ENCODE peak calls at places on chromosomes 6 and 20, in five cellular contexts. Q is ascending aorta, L is Panc1, J is lower lobe of right lung, S is colonic mucosa. Y is an unnamed sample.

GRCh38 chr6:160036790-160037206 is 67.9 kb downstream of the IGF2R start:
- DNase-seq in Q (peak; percentile 77), L (no peak), J (no peak), S (no peak), Y (peak; percentile 34)

GRCh38 chr6:142819603-142820335 is 125.2 kb downstream of the HIVEP2 start:
- DNase-seq in Q (no peak), L (no peak), J (no peak), S (no peak), Y (no peak)

GRCh38 chr6:150549577-150550184 is 50.0 kb upstream of the PLEKHG1 start:
- DNase-seq in Q (no peak), L (no peak), J (no peak), S (no peak), Y (no peak)

GRCh38 chr6:6901205-6901719 is 206.5 kb upstream of the RREB1 start:
- DNase-seq in Q (no peak), L (no peak), J (no peak), S (no peak), Y (no peak)

GRCh38 chr6:165718486-165718885 is 55.4 kb upstream of the PDE10A start:
- DNase-seq in Q (no peak), L (no peak), J (no peak), S (no peak), Y (peak; percentile 4)

GRCh38 chr6:1378224-1379025 is 11.0 kb upstream of the FOXF2 start:
- DNase-seq in Q (no peak), L (no peak), J (no peak), S (no peak), Y (no peak)

GRCh38 chr6:51495016-51495805 is 592.2 kb downstream of the PKHD1 start:
- DNase-seq in Q (no peak), L (no peak), J (no peak), S (no peak), Y (no peak)

GRCh38 chr20:12012241-12013222 is 94.8 kb downstream of the BTBD3 start:
- DNase-seq in Q (no peak), L (peak; percentile 39), J (no peak), S (peak; percentile 66), Y (peak; percentile 11)

GRCh38 chr6:967666-968065 is 274.7 kb upstream of the EXOC2 start:
- DNase-seq in Q (no peak), L (no peak), J (no peak), S (no peak), Y (no peak)

GRCh38 chr6:170463101-170463721 is 89.9 kb downstream of the PSMB1 start:
- DNase-seq in Q (no peak), L (no peak), J (no peak), S (no peak), Y (no peak)

GRCh38 chr6:124742971-124743370 is 219.3 kb upstream of the RNF217 start:
- DNase-seq in Q (no peak), L (no peak), J (no peak), S (no peak), Y (no peak)

GRCh38 chr6:82246370-82246769 is 1.2 kb downstream of the IBTK start:
- DNase-seq in Q (no peak), L (no peak), J (no peak), S (no peak), Y (no peak)

GRCh38 chr6:144651219-144651618 is 366.1 kb downstream of the UTRN start:
- DNase-seq in Q (no peak), L (no peak), J (no peak), S (no peak), Y (no peak)

GRCh38 chr6:98927534-98927933 is 20.2 kb downstream of the FBXL4 start:
- DNase-seq in Q (no peak), L (no peak), J (no peak), S (no peak), Y (no peak)

GRCh38 chr6:130927305-130927704 is 100.1 kb downstream of the SMLR1 start:
- DNase-seq in Q (no peak), L (no peak), J (no peak), S (peak; percentile 31), Y (no peak)

GRCh38 chr6:24520929-24521546 is 26.3 kb downstream of the ALDH5A1 start:
- DNase-seq in Q (peak; percentile 79), L (peak; percentile 28), J (peak; percentile 69), S (peak; percentile 56), Y (no peak)

GRCh38 chr20:41261260-41261659 is 56.3 kb downstream of the ZHX3 start:
- DNase-seq in Q (no peak), L (no peak), J (no peak), S (no peak), Y (no peak)

GRCh38 chr20:63525185-63525584 is 4.6 kb downstream of the PPDPF start:
- DNase-seq in Q (no peak), L (no peak), J (no peak), S (no peak), Y (no peak)

GRCh38 chr6:121884621-121885020 is 449.2 kb downstream of the GJA1 start:
- DNase-seq in Q (no peak), L (no peak), J (no peak), S (no peak), Y (no peak)

GRCh38 chr6:140441256-140441655 is 1066.8 kb upstream of the CITED2 start:
- DNase-seq in Q (peak; percentile 66), L (peak; percentile 18), J (peak; percentile 46), S (peak; percentile 36), Y (no peak)

GRCh38 chr20:57440678-57441509 is 49.7 kb downstream of the RBM38 start:
- DNase-seq in Q (peak; percentile 95), L (no peak), J (peak; percentile 84), S (peak; percentile 47), Y (peak; percentile 60)

GRCh38 chr6:40377173-40377806 is 209.9 kb downstream of the LRFN2 start:
- DNase-seq in Q (no peak), L (no peak), J (no peak), S (no peak), Y (no peak)

GRCh38 chr6:150867117-150867516 is 1.6 kb downstream of the MTHFD1L start:
- DNase-seq in Q (no peak), L (no peak), J (no peak), S (no peak), Y (no peak)

GRCh38 chr6:26432622-26433021 is 7.7 kb upstream of the BTN3A3 start:
- DNase-seq in Q (peak; percentile 75), L (no peak), J (no peak), S (no peak), Y (no peak)
- H3K4me3 ChIP-seq in Q (no peak overlapping the region), L (no peak overlapping the region), J (no peak overlapping the region), S (no peak overlapping the region), Y (no peak overlapping the region)

DNA sequence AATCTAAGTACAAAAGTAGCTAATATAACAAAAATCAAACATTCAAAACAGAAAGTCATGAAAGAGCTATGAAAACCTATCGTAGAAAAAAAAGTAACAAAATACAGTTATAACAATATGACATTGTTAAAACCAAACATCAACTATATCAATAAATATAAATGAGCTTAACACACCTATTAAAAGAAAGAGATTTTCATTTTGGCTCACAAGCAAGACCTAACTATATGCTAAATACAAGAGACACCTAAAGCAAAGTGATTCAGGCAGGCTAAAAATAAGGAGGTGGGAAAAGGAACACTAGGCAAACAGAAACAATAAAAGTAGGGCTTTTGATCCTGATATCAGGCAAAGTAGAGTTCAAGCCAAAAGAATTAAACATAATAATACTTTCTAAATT is 13.5 kb downstream of the ZNF322 start:
- DNase-seq in Q (no peak), L (no peak), J (no peak), S (no peak), Y (no peak)
- H3K9me3 ChIP-seq in Q (no peaks in the 10 kb centered on the region), L (peaks cover 89% of the 10 kb centered on the region), J (peaks cover 9% of the 10 kb centered on the region), S (no peaks in the 10 kb centered on the region), Y (peaks cover 21% of the 10 kb centered on the region)

DNA sequence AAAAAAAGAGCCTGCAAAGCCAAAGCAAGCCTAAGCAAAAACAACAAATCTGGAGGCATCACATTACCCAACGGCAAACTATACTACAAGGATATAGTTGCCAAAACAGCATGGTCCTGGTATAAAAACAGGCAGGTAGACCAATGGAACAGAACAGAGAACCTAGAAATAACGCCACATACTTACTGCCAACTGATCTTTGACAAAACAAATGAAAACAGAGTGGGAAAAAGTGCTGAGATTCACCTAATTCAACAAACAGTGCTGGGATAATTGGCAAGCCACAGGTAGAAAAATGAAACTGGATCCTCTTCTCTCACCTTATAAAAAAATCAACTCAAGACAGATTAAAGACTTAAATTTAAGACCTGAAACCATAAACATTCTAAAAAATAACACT is 291.8 kb downstream of the RNGTT start:
- DNase-seq in Q (no peak), L (no peak), J (no peak), S (no peak), Y (no peak)
- TF ChIP-seq CTCF in Q (no peak), L (no peak), J (no peak), S (no peak), Y (no peak)

GRCh38 chr6:34235605-34236422 is 859 bp upstream of the HMGA1 start:
- DNase-seq in Q (peak; percentile 83), L (no peak), J (peak; percentile 85), S (peak; percentile 73), Y (no peak)
- H3K4me3 ChIP-seq in Q (peak overlapping the region; percentile 71), L (peak overlapping the region; percentile 62), J (peak overlapping the region; percentile 59), S (peak overlapping the region; percentile 63), Y (peak overlapping the region; percentile 73)

DNA sequence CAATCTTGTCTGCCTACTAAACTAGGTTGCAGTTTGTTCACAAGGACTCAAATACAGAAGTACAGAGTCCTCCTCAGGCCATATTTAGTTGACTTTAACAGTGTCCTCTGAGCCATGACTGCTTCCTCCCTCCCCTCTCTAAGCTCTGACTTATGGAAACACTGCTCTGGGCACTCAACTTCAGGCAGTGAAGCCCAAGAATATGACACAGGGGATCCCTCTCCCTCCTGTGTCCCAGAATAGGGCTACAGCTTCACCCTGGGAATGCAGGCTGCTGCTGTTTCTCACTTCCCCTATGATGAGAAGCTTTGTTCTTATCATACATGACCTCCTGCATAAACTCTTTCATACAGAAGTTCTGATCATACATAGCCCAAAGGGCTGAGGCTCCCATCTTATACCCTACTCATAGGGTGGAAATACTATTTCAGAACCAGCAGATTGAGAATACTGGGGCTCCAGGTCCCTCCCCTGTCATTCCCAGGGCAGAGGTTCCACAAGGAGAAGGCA is 97.3 kb upstream of the UST start:
- DNase-seq in Q (no peak), L (no peak), J (no peak), S (no peak), Y (no peak)
- H3K9me3 ChIP-seq in Q (no peaks in the 10 kb centered on the region), L (peaks cover 8% of the 10 kb centered on the region), J (no peaks in the 10 kb centered on the region), S (no peaks in the 10 kb centered on the region), Y (peaks cover 4% of the 10 kb centered on the region)

DNA sequence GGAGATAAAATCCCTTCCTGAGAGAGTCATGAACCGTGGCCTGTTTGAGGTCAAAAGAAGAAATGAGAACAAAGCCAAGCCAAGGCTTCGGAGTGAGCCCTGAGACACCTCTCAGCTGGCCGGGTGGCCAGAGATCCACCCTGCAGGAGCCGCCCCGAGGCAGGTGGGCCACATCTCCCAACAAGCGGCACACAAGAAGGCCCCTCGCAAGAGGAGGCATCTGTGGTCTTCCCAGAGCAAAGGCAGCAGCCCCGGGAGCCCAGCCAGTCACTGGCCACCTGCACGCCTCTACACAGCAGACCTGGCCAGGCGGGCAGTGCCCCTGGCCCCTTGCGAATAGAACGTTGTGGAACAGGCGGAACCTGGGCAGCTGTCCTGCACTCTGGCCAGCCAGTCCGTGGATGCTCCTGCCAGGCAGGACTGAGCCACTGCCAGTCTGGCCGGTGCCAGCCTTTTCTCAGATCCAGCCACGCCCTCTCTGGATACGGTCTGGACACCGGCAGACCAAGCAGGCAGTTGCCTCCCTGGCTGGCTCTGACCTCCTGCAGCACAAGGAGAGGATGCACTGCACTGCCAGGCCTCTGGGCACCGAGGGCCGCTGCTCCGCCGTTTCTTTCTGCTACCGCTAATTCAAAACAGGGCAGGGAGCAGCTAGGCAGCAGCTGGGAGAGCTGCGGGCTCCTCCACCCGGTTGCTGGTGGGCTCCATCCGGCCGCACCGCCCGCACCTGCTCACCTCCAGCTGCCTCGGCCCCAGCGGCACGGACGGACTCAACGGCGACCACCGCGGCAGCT is 30.6 kb upstream of the AFDN start:
- DNase-seq in Q (no peak), L (no peak), J (peak; percentile 58), S (peak; percentile 75), Y (no peak)
- TF ChIP-seq CTCF in Q (no peak), L (no peak), J (peak; percentile 18), S (no peak), Y (no peak)